ENCODE peak calls at places on chromosomes 4 and X, in ten cellular contexts. C is fibroblast of mammary gland; Z is AG04449; H is fibroblast of pulmonary artery; M is breast epithelium; B is CD8-positive, alpha-beta memory T cell; U is prostate gland; X is stomach; I is mammary epithelial cell; P is left ventricle myocardium inferior. D is an unnamed sample.

GRCh38 chrX:45769919-45770582 is 569.4 kb upstream of the DIPK2B start:
- DNase-seq in C (peak; percentile 85), Z (no peak), H (peak; percentile 91), M (no peak), B (peak; percentile 31), U (peak; percentile 58), X (peak; percentile 56), I (peak; percentile 86), P (peak; percentile 33), D (no peak)

GRCh38 chrX:150044556-150044955 is 106.3 kb upstream of the EOLA2 start:
- DNase-seq in C (peak; percentile 7), Z (no peak), H (peak; percentile 29), M (no peak), B (no peak), U (no peak), X (no peak), I (peak; percentile 21), P (no peak), D (no peak)

GRCh38 chrX:128458888-128459287 is 406.7 kb upstream of the ACTRT1 start:
- DNase-seq in C (peak; percentile 0), Z (no peak), H (no peak), M (no peak), B (no peak), U (no peak), X (no peak), I (peak; percentile 38), P (no peak), D (no peak)

GRCh38 chrX:33831211-33831610 is 300.9 kb downstream of the FAM47A start:
- DNase-seq in C (no peak), Z (no peak), H (no peak), M (no peak), B (no peak), U (no peak), X (no peak), I (no peak), P (no peak), D (no peak)

GRCh38 chrX:6021316-6022091 is 207.2 kb downstream of the NLGN4X start:
- DNase-seq in C (peak; percentile 21), Z (no peak), H (peak; percentile 10), M (no peak), B (no peak), U (peak; percentile 3), X (peak; percentile 49), I (peak; percentile 37), P (no peak), D (peak; percentile 67)

GRCh38 chr4:180434131-180434895 is 1808.9 kb upstream of the TENM3 start:
- DNase-seq in C (no peak), Z (no peak), H (no peak), M (no peak), B (no peak), U (no peak), X (no peak), I (peak; percentile 70), P (no peak), D (no peak)

GRCh38 chrX:104189862-104190261 is 23.6 kb downstream of the FAM199X start:
- DNase-seq in C (no peak), Z (no peak), H (no peak), M (no peak), B (no peak), U (no peak), X (no peak), I (peak; percentile 9), P (no peak), D (no peak)

GRCh38 chr4:146340798-146341197 is 126.5 kb downstream of the REELD1 start:
- DNase-seq in C (peak; percentile 47), Z (no peak), H (peak; percentile 47), M (no peak), B (no peak), U (no peak), X (no peak), I (no peak), P (no peak), D (no peak)

GRCh38 chrX:74536142-74537010 is 78.0 kb downstream of the RLIM start:
- DNase-seq in C (peak; percentile 85), Z (no peak), H (peak; percentile 84), M (peak; percentile 62), B (peak; percentile 32), U (peak; percentile 58), X (peak; percentile 64), I (peak; percentile 47), P (peak; percentile 85), D (no peak)

GRCh38 chrX:129360175-129360574 is 163.1 kb downstream of the SMARCA1 start:
- DNase-seq in C (peak; percentile 50), Z (no peak), H (peak; percentile 56), M (no peak), B (no peak), U (peak; percentile 6), X (peak; percentile 37), I (peak; percentile 34), P (no peak), D (peak; percentile 50)

GRCh38 chr4:24063771-24064170 is 173.9 kb upstream of the PPARGC1A start:
- DNase-seq in C (no peak), Z (no peak), H (no peak), M (no peak), B (no peak), U (no peak), X (no peak), I (no peak), P (no peak), D (no peak)

GRCh38 chrX:119758682-119759332 is 419 bp downstream of the SOWAHD start:
- DNase-seq in C (no peak), Z (no peak), H (no peak), M (no peak), B (peak; percentile 32), U (no peak), X (peak; percentile 43), I (peak; percentile 37), P (peak; percentile 13), D (no peak)

GRCh38 chr4:4720671-4721070 is 138.8 kb upstream of the MSX1 start:
- DNase-seq in C (no peak), Z (no peak), H (no peak), M (no peak), B (no peak), U (no peak), X (no peak), I (no peak), P (no peak), D (no peak)

GRCh38 chrX:39450578-39450977 is 647.2 kb downstream of the BCOR start:
- DNase-seq in C (no peak), Z (no peak), H (no peak), M (no peak), B (no peak), U (no peak), X (no peak), I (no peak), P (no peak), D (no peak)

GRCh38 chr4:169611157-169611556 is 1.2 kb downstream of the NEK1 start:
- DNase-seq in C (no peak), Z (no peak), H (no peak), M (no peak), B (no peak), U (no peak), X (no peak), I (no peak), P (no peak), D (no peak)
- H3K4me3 ChIP-seq in C (peak overlapping the region; percentile 94), Z (peak overlapping the region; percentile 90), H (peak overlapping the region; percentile 87), M (peak overlapping the region; percentile 56), B (no peak overlapping the region), U (no peak overlapping the region), X (peak overlapping the region; percentile 77), I (peak overlapping the region; percentile 99), P (peak overlapping the region; percentile 90), D (peak overlapping the region; percentile 82)

GRCh38 chrX:153944800-153945150 is 332 bp upstream of the RENBP start:
- DNase-seq in C (no peak), Z (no peak), H (no peak), M (no peak), B (no peak), U (no peak), X (no peak), I (no peak), P (no peak), D (no peak)

GRCh38 chrX:153941331-153942252 is 2.9 kb downstream of the RENBP start:
- DNase-seq in C (no peak), Z (no peak), H (no peak), M (no peak), B (no peak), U (no peak), X (no peak), I (no peak), P (no peak), D (no peak)

GRCh38 chrX:153946910-153947769 is 2.7 kb upstream of the RENBP start:
- DNase-seq in C (peak; percentile 85), Z (no peak), H (peak; percentile 84), M (peak; percentile 59), B (peak; percentile 69), U (no peak), X (peak; percentile 82), I (peak; percentile 61), P (peak; percentile 63), D (peak; percentile 79)

GRCh38 chrX:153945956-153946909 is 1.8 kb upstream of the RENBP start:
- DNase-seq in C (no peak), Z (no peak), H (no peak), M (no peak), B (no peak), U (no peak), X (no peak), I (no peak), P (no peak), D (no peak)

DNA sequence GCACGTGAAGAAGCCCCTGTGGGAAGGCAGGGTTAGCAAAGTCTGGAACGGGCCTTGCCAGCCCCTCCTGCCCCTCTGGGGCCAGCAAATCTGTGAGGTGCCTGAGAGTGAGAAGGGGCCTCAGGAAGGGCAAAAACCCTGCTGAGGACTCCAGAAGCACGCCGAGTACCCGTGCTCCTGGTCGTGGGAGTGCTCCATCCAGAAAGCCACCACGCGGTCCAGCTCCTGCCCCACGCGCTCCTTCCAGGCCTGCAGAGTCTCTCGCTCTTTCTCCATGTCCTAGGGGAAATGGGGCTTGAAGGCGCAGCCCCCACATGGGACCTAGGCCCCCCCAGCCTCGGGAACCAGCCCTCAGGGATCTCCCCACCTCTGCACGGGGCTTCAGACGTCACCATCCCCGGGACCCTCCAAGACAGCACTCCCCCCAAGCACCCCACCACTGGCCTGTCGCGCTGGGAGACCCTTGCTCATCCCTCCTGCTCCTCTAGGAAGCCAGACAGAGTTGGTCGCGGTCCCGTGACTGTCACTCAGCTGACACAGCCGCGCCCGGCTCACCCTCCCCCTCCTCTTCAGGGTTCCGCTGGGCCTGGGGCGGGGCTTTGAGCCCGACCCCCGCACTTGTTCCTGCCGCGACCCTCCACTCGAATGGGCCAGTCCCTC is at the start of gene RENBP:
- DNase-seq in C (no peak), Z (no peak), H (no peak), M (no peak), B (peak; percentile 21), U (no peak), X (peak; percentile 45), I (no peak), P (peak; percentile 61), D (peak; percentile 62)
- H3K4me3 ChIP-seq in C (no peak within 1 kb of the TSS), Z (no peak within 1 kb of the TSS), H (peak within 1 kb of the TSS; percentile 7), M (peak within 1 kb of the TSS; percentile 43), B (peak within 1 kb of the TSS; percentile 45), U (no peak within 1 kb of the TSS), X (peak within 1 kb of the TSS; percentile 38), I (no peak within 1 kb of the TSS), P (peak within 1 kb of the TSS; percentile 60), D (peak within 1 kb of the TSS; percentile 49)

GRCh38 chr4:113563691-113564378 is 197.7 kb downstream of the CAMK2D start:
- DNase-seq in C (no peak), Z (no peak), H (no peak), M (no peak), B (no peak), U (no peak), X (no peak), I (no peak), P (no peak), D (no peak)
- H3K4me3 ChIP-seq in C (no peak overlapping the region), Z (no peak overlapping the region), H (no peak overlapping the region), M (no peak overlapping the region), B (no peak overlapping the region), U (no peak overlapping the region), X (no peak overlapping the region), I (no peak overlapping the region), P (no peak overlapping the region), D (no peak overlapping the region)

GRCh38 chr4:138310498-138310897 is 68.3 kb upstream of the SLC7A11 start:
- DNase-seq in C (peak; percentile 53), Z (no peak), H (peak; percentile 49), M (no peak), B (no peak), U (no peak), X (no peak), I (peak; percentile 57), P (no peak), D (no peak)
- H3K4me3 ChIP-seq in C (no peak overlapping the region), Z (no peak overlapping the region), H (no peak overlapping the region), M (no peak overlapping the region), B (no peak overlapping the region), U (no peak overlapping the region), X (no peak overlapping the region), I (no peak overlapping the region), P (no peak overlapping the region), D (no peak overlapping the region)

D was measured in DND-41.